ENCODE peak calls at places on chromosomes 5 and 9, in four cellular contexts. One of them, this sample, is unnamed.

GRCh38 chr9:98971168-98971914 is 27.6 kb downstream of the COL15A1 start:
- DNase-seq in foreskin fibroblast: peak
- DNase-seq in lung: no peak
- DNase-seq in tibial artery: peak
- DNase-seq in this sample: no peak

GRCh38 chr9:120612218-120612617 is 32.3 kb upstream of the CDK5RAP2 start:
- DNase-seq in foreskin fibroblast: peak
- DNase-seq in lung: no peak
- DNase-seq in tibial artery: no peak
- DNase-seq in this sample: no peak

GRCh38 chr5:172956936-172957335 is 2.3 kb upstream of the RPL26L1 start:
- DNase-seq in foreskin fibroblast: no peak
- DNase-seq in lung: no peak
- DNase-seq in tibial artery: no peak
- DNase-seq in this sample: no peak

GRCh38 chr5:180084638-180085561 is 13.3 kb upstream of the RNF130 start:
- DNase-seq in foreskin fibroblast: no peak
- DNase-seq in lung: peak
- DNase-seq in tibial artery: no peak
- DNase-seq in this sample: no peak

GRCh38 chr5:74030371-74030770 is 404.4 kb downstream of the ARHGEF28 start:
- DNase-seq in foreskin fibroblast: no peak
- DNase-seq in lung: no peak
- DNase-seq in tibial artery: no peak
- DNase-seq in this sample: no peak

GRCh38 chr5:53712327-53712726 is 151.9 kb downstream of the NDUFS4 start:
- DNase-seq in foreskin fibroblast: peak
- DNase-seq in lung: no peak
- DNase-seq in tibial artery: no peak
- DNase-seq in this sample: no peak

GRCh38 chr9:76351006-76351405 is 43.2 kb downstream of the RFK start:
- DNase-seq in foreskin fibroblast: no peak
- DNase-seq in lung: no peak
- DNase-seq in tibial artery: no peak
- DNase-seq in this sample: no peak

GRCh38 chr9:81268048-81268447 is 421.3 kb downstream of the TLE1 start:
- DNase-seq in foreskin fibroblast: peak
- DNase-seq in lung: no peak
- DNase-seq in tibial artery: no peak
- DNase-seq in this sample: peak

GRCh38 chr5:154538492-154538891 is 60.5 kb upstream of the HAND1 start:
- DNase-seq in foreskin fibroblast: no peak
- DNase-seq in lung: no peak
- DNase-seq in tibial artery: no peak
- DNase-seq in this sample: no peak

GRCh38 chr9:109119439-109120203 is at the start of gene TMEM245:
- DNase-seq in foreskin fibroblast: peak
- DNase-seq in lung: peak
- DNase-seq in tibial artery: peak
- DNase-seq in this sample: peak

GRCh38 chr5:34626751-34627150 is 29.4 kb upstream of the RAI14 start:
- DNase-seq in foreskin fibroblast: no peak
- DNase-seq in lung: no peak
- DNase-seq in tibial artery: no peak
- DNase-seq in this sample: no peak

GRCh38 chr9:110591526-110591925 is 12.0 kb upstream of the SVEP1 start:
- DNase-seq in foreskin fibroblast: peak
- DNase-seq in lung: no peak
- DNase-seq in tibial artery: no peak
- DNase-seq in this sample: no peak

GRCh38 chr9:12065050-12065449 is 628.1 kb upstream of the TYRP1 start:
- DNase-seq in foreskin fibroblast: peak
- DNase-seq in lung: no peak
- DNase-seq in tibial artery: no peak
- DNase-seq in this sample: no peak

GRCh38 chr5:6732634-6733410 is 19.6 kb downstream of the TENT4A start:
- DNase-seq in foreskin fibroblast: peak
- DNase-seq in lung: no peak
- DNase-seq in tibial artery: peak
- DNase-seq in this sample: peak

GRCh38 chr5:36300927-36301540 is 668 bp downstream of the RANBP3L start:
- DNase-seq in foreskin fibroblast: peak
- DNase-seq in lung: no peak
- DNase-seq in tibial artery: no peak
- DNase-seq in this sample: no peak

GRCh38 chr9:88198346-88198807 is 60.1 kb upstream of the SPATA31C2 start:
- DNase-seq in foreskin fibroblast: peak
- DNase-seq in lung: no peak
- DNase-seq in tibial artery: no peak
- DNase-seq in this sample: peak

GRCh38 chr9:134776080-134776796 is 104.4 kb upstream of the FCN2 start:
- DNase-seq in foreskin fibroblast: no peak
- DNase-seq in lung: no peak
- DNase-seq in tibial artery: no peak
- DNase-seq in this sample: no peak

GRCh38 chr5:171681061-171681460 is 104.6 kb upstream of the SMIM23 start:
- DNase-seq in foreskin fibroblast: no peak
- DNase-seq in lung: no peak
- DNase-seq in tibial artery: no peak
- DNase-seq in this sample: no peak

GRCh38 chr5:19546521-19546920 is 441.5 kb downstream of the CDH18 start:
- DNase-seq in foreskin fibroblast: no peak
- DNase-seq in lung: no peak
- DNase-seq in tibial artery: no peak
- DNase-seq in this sample: no peak

GRCh38 chr9:33255471-33255870 is 9.0 kb downstream of the BAG1 start:
- DNase-seq in foreskin fibroblast: no peak
- DNase-seq in lung: no peak
- DNase-seq in tibial artery: no peak
- DNase-seq in this sample: no peak

GRCh38 chr5:123755587-123756324 is 243.8 kb downstream of the CSNK1G3 start:
- DNase-seq in foreskin fibroblast: peak
- DNase-seq in lung: no peak
- DNase-seq in tibial artery: no peak
- DNase-seq in this sample: no peak

GRCh38 chr9:115944166-115944948 is 209.2 kb upstream of the PAPPA start:
- DNase-seq in foreskin fibroblast: peak
- DNase-seq in lung: peak
- DNase-seq in tibial artery: peak
- DNase-seq in this sample: peak

GRCh38 chr9:18149457-18150011 is 324.4 kb upstream of the ADAMTSL1 start:
- DNase-seq in foreskin fibroblast: peak
- DNase-seq in lung: no peak
- DNase-seq in tibial artery: no peak
- DNase-seq in this sample: no peak

GRCh38 chr9:87950765-87951488 is 23.4 kb downstream of the CDK20 start:
- DNase-seq in foreskin fibroblast: peak
- DNase-seq in lung: no peak
- DNase-seq in tibial artery: no peak
- DNase-seq in this sample: no peak

GRCh38 chr5:98173334-98173733 is 600.1 kb upstream of the RGMB start:
- DNase-seq in foreskin fibroblast: peak
- DNase-seq in lung: no peak
- DNase-seq in tibial artery: no peak
- DNase-seq in this sample: no peak

GRCh38 chr5:13322769-13323168 is 621.7 kb downstream of the DNAH5 start:
- DNase-seq in foreskin fibroblast: no peak
- DNase-seq in lung: no peak
- DNase-seq in tibial artery: no peak
- DNase-seq in this sample: no peak

GRCh38 chr5:179269781-179270543 is 75.3 kb downstream of the ADAMTS2 start:
- DNase-seq in foreskin fibroblast: peak
- DNase-seq in lung: no peak
- DNase-seq in tibial artery: peak
- DNase-seq in this sample: no peak

GRCh38 chr9:113464672-113465271 is 1.2 kb downstream of the RGS3 start:
- DNase-seq in foreskin fibroblast: no peak
- DNase-seq in lung: no peak
- DNase-seq in tibial artery: no peak
- DNase-seq in this sample: no peak

DNA sequence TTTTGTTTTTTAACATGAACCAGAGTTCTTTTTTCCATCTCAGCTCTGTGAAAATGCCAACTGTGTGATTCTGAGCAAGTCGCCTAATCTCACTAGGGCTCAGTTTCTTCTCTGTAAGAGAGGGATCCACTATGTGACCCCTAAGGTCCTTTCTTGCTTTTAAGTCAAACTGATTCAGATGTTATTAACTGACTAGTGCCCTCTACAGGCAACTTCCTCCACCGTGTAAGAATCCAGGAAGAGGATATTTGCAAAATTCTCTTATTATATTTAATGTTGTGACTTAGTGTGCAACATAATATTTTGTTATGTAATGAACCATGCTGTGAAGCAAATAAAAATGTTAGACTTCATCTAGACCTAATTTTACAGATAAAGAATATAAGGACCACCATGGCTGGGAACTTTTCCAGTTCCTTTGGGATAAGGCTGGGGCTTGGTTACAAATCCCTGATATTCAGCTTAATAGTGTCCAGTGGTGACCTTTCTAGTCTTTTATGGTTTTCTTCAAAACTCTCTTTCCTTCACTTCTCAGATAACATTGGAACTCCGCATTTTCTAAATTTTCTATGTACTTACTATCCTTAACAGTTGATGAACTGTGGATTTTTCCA is 244.7 kb downstream of the PIK3R1 start:
- DNase-seq in foreskin fibroblast: peak
- DNase-seq in lung: peak
- DNase-seq in tibial artery: no peak
- DNase-seq in this sample: peak
- TF ChIP-seq CTCF in foreskin fibroblast: peak
- TF ChIP-seq CTCF in lung: peak
- TF ChIP-seq CTCF in tibial artery: peak
- TF ChIP-seq CTCF in this sample: peak

DNA sequence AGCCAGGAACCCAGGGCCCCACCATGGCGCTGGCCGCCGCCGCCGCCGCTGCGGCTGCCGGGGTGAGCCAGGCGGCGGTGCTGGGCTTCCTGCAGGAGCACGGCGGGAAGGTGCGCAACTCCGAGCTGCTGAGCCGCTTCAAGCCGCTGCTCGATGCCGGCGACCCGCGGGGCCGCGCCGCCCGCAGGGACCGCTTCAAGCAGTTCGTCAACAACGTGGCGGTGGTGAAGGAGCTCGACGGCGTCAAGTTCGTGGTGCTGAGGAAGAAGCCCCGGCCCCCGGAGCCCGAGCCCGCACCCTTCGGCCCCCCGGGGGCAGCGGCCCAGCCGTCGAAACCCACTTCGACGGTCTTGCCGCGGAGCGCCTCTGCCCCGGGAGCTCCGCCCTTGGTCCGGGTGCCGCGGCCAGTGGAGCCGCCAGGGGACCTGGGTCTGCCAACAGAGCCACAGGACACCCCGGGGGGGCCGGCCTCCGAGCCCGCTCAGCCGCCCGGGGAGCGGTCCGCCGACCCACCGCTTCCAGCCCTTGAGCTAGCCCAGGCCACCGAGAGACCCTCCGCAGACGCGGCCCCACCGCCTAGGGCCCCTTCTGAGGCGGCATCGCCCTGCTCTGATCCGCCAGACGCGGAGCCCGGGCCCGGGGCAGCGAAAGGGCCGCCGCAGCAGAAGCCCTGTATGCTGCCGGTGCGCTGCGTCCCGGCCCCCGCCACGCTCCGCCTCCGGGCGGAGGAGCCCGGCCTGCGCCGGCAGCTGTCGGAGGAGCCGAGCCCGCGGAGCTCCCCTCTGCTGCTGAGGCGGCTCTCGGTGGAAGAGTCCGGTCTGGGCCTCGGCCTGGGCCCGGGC is 718 bp downstream of the SOWAHA start:
- DNase-seq in foreskin fibroblast: peak
- DNase-seq in lung: no peak
- DNase-seq in tibial artery: peak
- DNase-seq in this sample: no peak
- H3K4me3 ChIP-seq in foreskin fibroblast: no peak
- H3K4me3 ChIP-seq in lung: peak
- H3K4me3 ChIP-seq in tibial artery: peak
- H3K4me3 ChIP-seq in this sample: peak

GRCh38 chr5:151497391-151498002 is 50.1 kb downstream of the SLC36A1 start:
- DNase-seq in foreskin fibroblast: peak
- DNase-seq in lung: no peak
- DNase-seq in tibial artery: no peak
- DNase-seq in this sample: no peak
- TF ChIP-seq CTCF in foreskin fibroblast: no peak
- TF ChIP-seq CTCF in lung: no peak
- TF ChIP-seq CTCF in tibial artery: no peak
- TF ChIP-seq CTCF in this sample: no peak

GRCh38 chr9:105173306-105173705 is 71.1 kb upstream of the SLC44A1 start:
- DNase-seq in foreskin fibroblast: no peak
- DNase-seq in lung: no peak
- DNase-seq in tibial artery: no peak
- DNase-seq in this sample: no peak
- H3K4me3 ChIP-seq in foreskin fibroblast: no peak
- H3K4me3 ChIP-seq in lung: no peak
- H3K4me3 ChIP-seq in tibial artery: no peak
- H3K4me3 ChIP-seq in this sample: no peak

GRCh38 chr5:1555011-1555807 is 31.4 kb upstream of the LPCAT1 start:
- DNase-seq in foreskin fibroblast: peak
- DNase-seq in lung: peak
- DNase-seq in tibial artery: peak
- DNase-seq in this sample: no peak
- TF ChIP-seq CTCF in foreskin fibroblast: no peak
- TF ChIP-seq CTCF in lung: no peak
- TF ChIP-seq CTCF in tibial artery: no peak
- TF ChIP-seq CTCF in this sample: no peak

DNA sequence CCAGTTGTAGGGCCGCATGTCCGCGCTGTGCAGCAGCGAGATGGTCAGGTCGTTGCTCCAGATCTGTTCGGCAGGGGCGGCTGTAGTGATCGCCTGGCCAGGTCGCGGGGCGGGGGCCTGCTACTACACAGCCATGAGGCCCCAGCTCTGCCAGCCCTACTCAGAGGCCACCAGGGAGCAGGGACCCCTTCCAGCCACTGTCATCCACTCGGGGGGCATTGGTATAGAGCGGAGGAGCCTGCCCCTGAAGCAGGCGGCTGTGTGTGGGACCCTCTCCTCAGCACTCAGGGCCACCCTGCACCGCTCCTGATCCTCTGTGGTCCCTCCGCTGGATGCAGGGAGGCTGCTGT is 1.7 kb downstream of the FBXW5 start:
- DNase-seq in foreskin fibroblast: no peak
- DNase-seq in lung: no peak
- DNase-seq in tibial artery: peak
- DNase-seq in this sample: no peak
- H3K4me3 ChIP-seq in foreskin fibroblast: peak
- H3K4me3 ChIP-seq in lung: no peak
- H3K4me3 ChIP-seq in tibial artery: peak
- H3K4me3 ChIP-seq in this sample: peak

DNA sequence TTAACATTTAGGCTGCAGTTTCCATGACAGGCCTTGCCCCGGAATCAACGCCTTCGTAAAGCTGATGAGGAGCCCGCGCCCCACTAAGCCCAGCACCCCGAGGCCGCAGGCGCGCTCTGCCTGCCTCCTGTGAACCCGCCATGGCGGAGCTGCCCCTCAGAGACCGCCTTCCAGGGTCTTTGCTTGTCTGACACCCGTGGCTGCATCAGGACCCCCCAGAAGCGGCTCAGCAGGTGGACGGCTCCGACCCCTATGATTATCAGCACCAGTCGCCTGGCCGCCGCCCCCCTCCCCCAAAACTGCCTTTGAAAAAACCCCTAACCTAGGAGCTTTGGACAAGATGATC is 507 bp upstream of the DPH7 start:
- DNase-seq in foreskin fibroblast: no peak
- DNase-seq in lung: no peak
- DNase-seq in tibial artery: no peak
- DNase-seq in this sample: no peak
- TF ChIP-seq CTCF in foreskin fibroblast: no peak
- TF ChIP-seq CTCF in lung: no peak
- TF ChIP-seq CTCF in tibial artery: no peak
- TF ChIP-seq CTCF in this sample: no peak

GRCh38 chr9:117546894-117547293 is 132.0 kb upstream of the ASTN2 start:
- DNase-seq in foreskin fibroblast: no peak
- DNase-seq in lung: no peak
- DNase-seq in tibial artery: no peak
- DNase-seq in this sample: no peak
- H3K4me3 ChIP-seq in foreskin fibroblast: no peak
- H3K4me3 ChIP-seq in lung: no peak
- H3K4me3 ChIP-seq in tibial artery: no peak
- H3K4me3 ChIP-seq in this sample: no peak

This sample was measured in astrocyte of the cerebellum.